ENCODE peak calls at places on chromosomes 6 and 20, in seven cellular contexts. E, O, B, Z, F, P and W are unnamed samples.

GRCh38 chr6:65922049-65922448 is 215.0 kb upstream of the EYS start:
- DNase-seq in E (no peak), O (no peak), B (no peak), Z (no peak), F (no peak), P (no peak), W (no peak)

GRCh38 chr6:39225946-39226437 is 3.3 kb downstream of the KCNK5 start:
- DNase-seq in E (no peak), O (peak), B (no peak), Z (no peak), F (no peak), P (no peak), W (no peak)

GRCh38 chr6:3228791-3229565 is 1.5 kb upstream of the TUBB2B start:
- DNase-seq in E (no peak), O (peak), B (no peak), Z (peak), F (no peak), P (peak), W (peak)

GRCh38 chr20:41887500-41887899 is 269.3 kb upstream of the CHD6 start:
- DNase-seq in E (no peak), O (no peak), B (no peak), Z (no peak), F (no peak), P (no peak), W (no peak)

GRCh38 chr6:53639520-53639919 is 26.0 kb downstream of the KLHL31 start:
- DNase-seq in E (no peak), O (no peak), B (no peak), Z (no peak), F (no peak), P (no peak), W (no peak)

GRCh38 chr6:38404355-38404754 is 235.4 kb downstream of the BTBD9 start:
- DNase-seq in E (no peak), O (no peak), B (no peak), Z (no peak), F (no peak), P (no peak), W (no peak)

GRCh38 chr6:84645000-84645399 is 119.4 kb downstream of the TBX18 start:
- DNase-seq in E (no peak), O (no peak), B (peak), Z (no peak), F (no peak), P (no peak), W (no peak)

GRCh38 chr6:2237001-2237400 is 8.4 kb downstream of the GMDS start:
- DNase-seq in E (no peak), O (no peak), B (peak), Z (no peak), F (no peak), P (no peak), W (no peak)

GRCh38 chr6:41451515-41452163 is 94.5 kb upstream of the FOXP4 start:
- DNase-seq in E (no peak), O (no peak), B (no peak), Z (no peak), F (no peak), P (no peak), W (no peak)

GRCh38 chr20:11076434-11076833 is 402.6 kb upstream of the JAG1 start:
- DNase-seq in E (no peak), O (no peak), B (no peak), Z (peak), F (no peak), P (no peak), W (no peak)

GRCh38 chr6:134517145-134517658 is 199.3 kb upstream of the SGK1 start:
- DNase-seq in E (peak), O (no peak), B (peak), Z (peak), F (no peak), P (no peak), W (no peak)

GRCh38 chr6:2839195-2839981 is 2.3 kb downstream of the SERPINB1 start:
- DNase-seq in E (peak), O (no peak), B (peak), Z (no peak), F (no peak), P (no peak), W (no peak)

GRCh38 chr6:42084889-42085288 is 34.6 kb downstream of the TAF8 start:
- DNase-seq in E (no peak), O (no peak), B (no peak), Z (no peak), F (no peak), P (no peak), W (no peak)

GRCh38 chr6:16985484-16986284 is 116.2 kb upstream of the STMND1 start:
- DNase-seq in E (no peak), O (no peak), B (peak), Z (no peak), F (no peak), P (no peak), W (no peak)

GRCh38 chr6:139801571-139802321 is 427.3 kb upstream of the CITED2 start:
- DNase-seq in E (no peak), O (no peak), B (no peak), Z (peak), F (no peak), P (no peak), W (no peak)

GRCh38 chr6:53347250-53347920 is 1.4 kb downstream of the ELOVL5 start:
- DNase-seq in E (peak), O (peak), B (no peak), Z (no peak), F (peak), P (no peak), W (no peak)

GRCh38 chr6:156587751-156588301 is 189.4 kb upstream of the ARID1B start:
- DNase-seq in E (no peak), O (no peak), B (no peak), Z (no peak), F (no peak), P (no peak), W (no peak)

GRCh38 chr6:42618686-42619085 is 54.9 kb downstream of the UBR2 start:
- DNase-seq in E (no peak), O (no peak), B (peak), Z (no peak), F (no peak), P (no peak), W (no peak)

GRCh38 chr20:62740286-62741141 is 31.9 kb downstream of the NTSR1 start:
- DNase-seq in E (peak), O (peak), B (peak), Z (no peak), F (no peak), P (no peak), W (peak)

GRCh38 chr6:30885999-30886896 is 1.9 kb downstream of the DDR1 start:
- DNase-seq in E (peak), O (no peak), B (peak), Z (peak), F (peak), P (peak), W (no peak)

GRCh38 chr6:89939144-89939543 is 44.9 kb downstream of the GJA10 start:
- DNase-seq in E (no peak), O (no peak), B (no peak), Z (no peak), F (no peak), P (no peak), W (no peak)

GRCh38 chr6:52415917-52416628 is 4.1 kb upstream of the EFHC1 start:
- DNase-seq in E (no peak), O (no peak), B (no peak), Z (no peak), F (no peak), P (no peak), W (no peak)

GRCh38 chr6:7106752-7107577 is 796 bp upstream of the RREB1 start:
- DNase-seq in E (peak), O (peak), B (peak), Z (peak), F (peak), P (peak), W (peak)

GRCh38 chr6:23176883-23177282 is 607.5 kb downstream of the HDGFL1 start:
- DNase-seq in E (no peak), O (no peak), B (no peak), Z (no peak), F (no peak), P (no peak), W (no peak)

GRCh38 chr6:12962995-12963394 is 246.4 kb downstream of the PHACTR1 start:
- DNase-seq in E (no peak), O (no peak), B (no peak), Z (no peak), F (no peak), P (no peak), W (no peak)

GRCh38 chr6:165931675-165932074 is 236.0 kb downstream of the TBXT start:
- DNase-seq in E (no peak), O (no peak), B (no peak), Z (no peak), F (no peak), P (no peak), W (no peak)

GRCh38 chr6:131948692-131949614 is 2.2 kb downstream of the CCN2 start:
- DNase-seq in E (peak), O (no peak), B (no peak), Z (no peak), F (no peak), P (no peak), W (no peak)

GRCh38 chr6:20238688-20239587 is 26.7 kb upstream of the MBOAT1 start:
- DNase-seq in E (no peak), O (no peak), B (no peak), Z (no peak), F (no peak), P (no peak), W (no peak)

GRCh38 chr6:163837681-163838431 is 423.3 kb downstream of the QKI start:
- DNase-seq in E (no peak), O (no peak), B (no peak), Z (peak), F (no peak), P (peak), W (no peak)

GRCh38 chr6:8672882-8673281 is 237.5 kb upstream of the SLC35B3 start:
- DNase-seq in E (no peak), O (no peak), B (no peak), Z (no peak), F (no peak), P (no peak), W (no peak)

GRCh38 chr20:50329981-50330503 is 139.4 kb downstream of the CEBPB start:
- DNase-seq in E (no peak), O (no peak), B (no peak), Z (no peak), F (no peak), P (no peak), W (no peak)

GRCh38 chr6:37696841-37697735 is 595 bp downstream of the MDGA1 start:
- DNase-seq in E (no peak), O (peak), B (peak), Z (peak), F (no peak), P (peak), W (no peak)